ENCODE peak calls at places on chromosomes 11 and 22, in eight cellular contexts. U is endodermal cell; E is Ammon's horn; T is CD8-positive, alpha-beta T cell; I is adrenal gland; F is RWPE1; W is Kasumi-1; X is H4. H is an unnamed sample.

GRCh38 chr22:29205598-29206371 is at the start of gene EMID1:
- DNase-seq in W (peak), X (no peak), E (no peak), F (no peak), T (no peak), U (peak), I (peak), H (peak)

GRCh38 chr11:31817621-31818493 is 6.7 kb upstream of the PAX6 start:
- DNase-seq in W (no peak), X (no peak), U (peak), F (no peak), I (no peak), E (no peak), T (no peak), H (no peak)

GRCh38 chr22:38034278-38034882 is 22.8 kb upstream of the PICK1 start:
- DNase-seq in U (peak), E (peak), T (no peak), W (peak), I (peak), X (peak), F (peak), H (peak)

GRCh38 chr22:17562906-17563870 is at the start of gene SLC25A18:
- DNase-seq in F (no peak), T (no peak), X (no peak), I (peak), E (peak), W (peak), U (peak), H (peak)

GRCh38 chr11:129973809-129974208 is 28.8 kb downstream of the PRDM10 start:
- DNase-seq in W (no peak), F (no peak), U (peak), T (no peak), E (no peak), I (no peak), X (no peak), H (peak)

GRCh38 chr22:42813501-42813900 is 43.6 kb downstream of the ARFGAP3 start:
- DNase-seq in I (no peak), W (no peak), F (no peak), E (no peak), U (no peak), X (no peak), T (no peak), H (no peak)

GRCh38 chr11:61274084-61274483 is 21.0 kb downstream of the VWCE start:
- DNase-seq in U (no peak), X (no peak), E (no peak), W (no peak), T (no peak), I (no peak), F (no peak), H (no peak)

GRCh38 chr11:59865031-59865430 is 1.3 kb downstream of the TCN1 start:
- DNase-seq in U (no peak), X (no peak), F (no peak), T (no peak), E (no peak), I (no peak), W (no peak), H (no peak)

GRCh38 chr11:130181295-130182272 is 22.0 kb downstream of the ST14 start:
- DNase-seq in E (no peak), T (no peak), W (no peak), U (no peak), F (peak), I (peak), X (peak), H (no peak)

GRCh38 chr11:128686745-128687177 is 7.1 kb upstream of the FLI1 start:
- DNase-seq in X (no peak), I (peak), W (no peak), U (peak), F (peak), E (peak), T (no peak), H (peak)

GRCh38 chr11:61961570-61962212 is 5.7 kb downstream of the FTH1 start:
- DNase-seq in X (peak), U (peak), F (no peak), I (peak), E (peak), T (no peak), W (no peak), H (peak)

GRCh38 chr11:33613404-33613803 is 87.2 kb downstream of the C11orf91 start:
- DNase-seq in T (no peak), E (no peak), X (no peak), F (no peak), W (no peak), I (no peak), U (no peak), H (no peak)

GRCh38 chr22:46586123-46586519 is 34.1 kb upstream of the GRAMD4 start:
- DNase-seq in U (peak), F (no peak), X (no peak), T (no peak), E (no peak), I (no peak), W (no peak), H (no peak)

GRCh38 chr11:130513132-130513531 is 64.7 kb downstream of the ADAMTS15 start:
- DNase-seq in I (no peak), W (no peak), E (peak), F (no peak), T (no peak), U (no peak), X (no peak), H (peak)

GRCh38 chr22:26245001-26245400 is 75.7 kb downstream of the SEZ6L start:
- DNase-seq in I (no peak), E (no peak), U (no peak), F (no peak), T (no peak), W (no peak), X (no peak), H (no peak)

H was measured in left ventricle myocardium inferior.